ENCODE peak calls at places on chromosomes 4 and X, in ten cellular contexts. M, E, Z, R, N, P, Q, L, O and I are unnamed samples. For H3K4me1, the result is how much of the 10 kb centered on the place peaks cover.

GRCh38 chr4:101027721-101028120 is 319.6 kb downstream of the PPP3CA start:
- DNase-seq in M (no peak), E (no peak), Z (no peak), R (no peak), N (no peak), P (no peak), Q (no peak), L (no peak), O (no peak), I (no peak)

GRCh38 chrX:17376381-17377046 is 1.5 kb downstream of the NHS start:
- DNase-seq in M (peak), E (peak), Z (no peak), R (no peak), N (no peak), P (no peak), Q (no peak), L (no peak), O (peak), I (no peak)

GRCh38 chrX:2471641-2472040 is 29.1 kb downstream of the DHRSX start:
- DNase-seq in M (no peak), E (no peak), Z (no peak), R (no peak), N (no peak), P (no peak), Q (no peak), L (no peak), O (no peak), I (no peak)

GRCh38 chrX:97027384-97027922 is 143.7 kb downstream of the RPA4 start:
- DNase-seq in M (no peak), E (no peak), Z (no peak), R (no peak), N (no peak), P (peak), Q (no peak), L (no peak), O (no peak), I (no peak)

GRCh38 chrX:118627084-118627758 is 100.2 kb upstream of the IL13RA1 start:
- DNase-seq in M (no peak), E (peak), Z (no peak), R (no peak), N (no peak), P (no peak), Q (peak), L (no peak), O (no peak), I (no peak)

GRCh38 chr4:176137626-176138025 is 57.8 kb downstream of the SPATA4 start:
- DNase-seq in M (no peak), E (no peak), Z (no peak), R (no peak), N (no peak), P (peak), Q (no peak), L (no peak), O (no peak), I (no peak)

GRCh38 chr4:148749403-148749802 is 307.2 kb upstream of the NR3C2 start:
- DNase-seq in M (no peak), E (no peak), Z (no peak), R (no peak), N (no peak), P (no peak), Q (no peak), L (no peak), O (no peak), I (no peak)

GRCh38 chr4:140343303-140343702 is 30.1 kb upstream of the SCOC start:
- DNase-seq in M (no peak), E (peak), Z (no peak), R (no peak), N (peak), P (no peak), Q (peak), L (peak), O (peak), I (peak)

GRCh38 chr4:136687118-136687517 is 845.2 kb downstream of the PCDH18 start:
- DNase-seq in M (no peak), E (no peak), Z (no peak), R (no peak), N (no peak), P (no peak), Q (no peak), L (no peak), O (no peak), I (no peak)

GRCh38 chr4:123481034-123481433 is 84.4 kb downstream of the SPRY1 start:
- DNase-seq in M (no peak), E (no peak), Z (no peak), R (no peak), N (no peak), P (peak), Q (no peak), L (no peak), O (no peak), I (no peak)

GRCh38 chr4:64738240-64738639 is 329.0 kb upstream of the TECRL start:
- DNase-seq in M (no peak), E (no peak), Z (no peak), R (no peak), N (no peak), P (no peak), Q (no peak), L (no peak), O (no peak), I (no peak)

GRCh38 chr4:14965071-14965470 is 37.2 kb upstream of the CPEB2 start:
- DNase-seq in M (no peak), E (no peak), Z (no peak), R (no peak), N (no peak), P (no peak), Q (no peak), L (no peak), O (no peak), I (no peak)

GRCh38 chr4:139903845-139904244 is 238.2 kb downstream of the MGST2 start:
- DNase-seq in M (no peak), E (no peak), Z (no peak), R (no peak), N (no peak), P (peak), Q (no peak), L (no peak), O (no peak), I (no peak)

GRCh38 chr4:142817442-142817841 is 28.7 kb downstream of the INPP4B start:
- DNase-seq in M (no peak), E (no peak), Z (no peak), R (no peak), N (no peak), P (peak), Q (no peak), L (peak), O (no peak), I (no peak)

GRCh38 chr4:19776021-19776459 is 475.7 kb upstream of the SLIT2 start:
- DNase-seq in M (no peak), E (peak), Z (no peak), R (no peak), N (no peak), P (peak), Q (peak), L (peak), O (no peak), I (no peak)

GRCh38 chr4:150098214-150098613 is 20.0 kb downstream of the DCLK2 start:
- DNase-seq in M (no peak), E (no peak), Z (no peak), R (no peak), N (no peak), P (peak), Q (peak), L (no peak), O (no peak), I (no peak)

GRCh38 chrX:107687445-107687844 is 59.1 kb downstream of the PRPS1 start:
- DNase-seq in M (no peak), E (no peak), Z (no peak), R (no peak), N (no peak), P (no peak), Q (no peak), L (no peak), O (no peak), I (no peak)

GRCh38 chr4:141977433-141977832 is 341.1 kb downstream of the IL15 start:
- DNase-seq in M (no peak), E (no peak), Z (no peak), R (no peak), N (no peak), P (no peak), Q (no peak), L (no peak), O (no peak), I (no peak)

GRCh38 chr4:168621806-168622589 is 125.1 kb downstream of the PALLD start:
- DNase-seq in M (no peak), E (no peak), Z (no peak), R (no peak), N (no peak), P (peak), Q (no peak), L (no peak), O (no peak), I (no peak)

GRCh38 chrX:81338924-81339323 is 137.0 kb downstream of the SH3BGRL start:
- DNase-seq in M (no peak), E (no peak), Z (no peak), R (no peak), N (no peak), P (no peak), Q (no peak), L (no peak), O (no peak), I (no peak)

GRCh38 chr4:55303818-55304217 is 42.2 kb upstream of the SRD5A3 start:
- DNase-seq in M (no peak), E (no peak), Z (no peak), R (no peak), N (no peak), P (peak), Q (peak), L (peak), O (no peak), I (no peak)

GRCh38 chr4:8315343-8316250 is 46.0 kb downstream of the HTRA3 start:
- DNase-seq in M (peak), E (peak), Z (no peak), R (peak), N (peak), P (peak), Q (peak), L (peak), O (peak), I (peak)

GRCh38 chr4:6333301-6334202 is 63.9 kb downstream of the WFS1 start:
- DNase-seq in M (peak), E (no peak), Z (no peak), R (no peak), N (no peak), P (no peak), Q (no peak), L (no peak), O (no peak), I (no peak)

DNA sequence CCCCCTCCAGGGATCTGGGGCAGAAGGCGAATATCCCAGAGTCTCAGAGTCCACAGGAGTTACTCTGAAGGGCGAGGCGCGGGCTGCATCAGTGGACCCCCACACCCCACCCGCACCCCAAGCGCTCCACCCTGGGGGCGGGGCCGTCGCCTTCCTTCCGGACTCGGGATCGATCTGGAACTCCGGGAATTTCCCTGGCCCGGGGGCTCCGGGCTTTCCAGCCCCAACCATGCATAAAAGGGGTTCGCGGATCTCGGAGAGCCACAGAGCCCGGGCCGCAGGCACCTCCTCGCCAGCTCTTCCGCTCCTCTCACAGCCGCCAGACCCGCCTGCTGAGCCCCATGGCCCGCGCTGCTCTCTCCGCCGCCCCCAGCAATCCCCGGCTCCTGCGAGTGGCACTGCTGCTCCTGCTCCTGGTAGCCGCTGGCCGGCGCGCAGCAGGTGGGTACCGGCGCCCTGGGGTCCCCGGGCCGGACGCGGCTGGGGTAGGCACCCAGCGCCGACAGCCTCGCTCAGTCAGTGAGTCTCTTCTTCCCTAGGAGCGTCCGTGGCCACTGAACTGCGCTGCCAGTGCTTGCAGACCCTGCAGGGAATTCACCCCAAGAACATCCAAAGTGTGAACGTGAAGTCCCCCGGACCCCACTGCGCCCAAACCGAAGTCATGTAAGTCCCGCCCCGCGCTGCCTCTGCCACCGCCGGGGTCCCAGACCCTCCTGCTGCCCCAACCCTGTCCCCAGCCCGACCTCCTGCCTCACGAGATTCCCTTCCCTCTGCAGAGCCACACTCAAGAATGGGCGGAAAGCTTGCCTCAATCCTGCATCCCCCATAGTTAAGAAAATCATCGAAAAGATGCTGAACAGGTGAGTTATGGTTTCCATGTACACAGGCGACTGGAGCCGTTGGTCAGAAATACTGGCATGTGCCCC is at the start of gene CXCL1:
- DNase-seq in M (peak), E (peak), Z (no peak), R (peak), N (peak), P (no peak), Q (peak), L (no peak), O (peak), I (no peak)
- H3K4me3 ChIP-seq in M (peak), E (peak), Z (no peak), R (peak), N (peak), P (peak), Q (peak), L (peak), O (peak), I (peak)

DNA sequence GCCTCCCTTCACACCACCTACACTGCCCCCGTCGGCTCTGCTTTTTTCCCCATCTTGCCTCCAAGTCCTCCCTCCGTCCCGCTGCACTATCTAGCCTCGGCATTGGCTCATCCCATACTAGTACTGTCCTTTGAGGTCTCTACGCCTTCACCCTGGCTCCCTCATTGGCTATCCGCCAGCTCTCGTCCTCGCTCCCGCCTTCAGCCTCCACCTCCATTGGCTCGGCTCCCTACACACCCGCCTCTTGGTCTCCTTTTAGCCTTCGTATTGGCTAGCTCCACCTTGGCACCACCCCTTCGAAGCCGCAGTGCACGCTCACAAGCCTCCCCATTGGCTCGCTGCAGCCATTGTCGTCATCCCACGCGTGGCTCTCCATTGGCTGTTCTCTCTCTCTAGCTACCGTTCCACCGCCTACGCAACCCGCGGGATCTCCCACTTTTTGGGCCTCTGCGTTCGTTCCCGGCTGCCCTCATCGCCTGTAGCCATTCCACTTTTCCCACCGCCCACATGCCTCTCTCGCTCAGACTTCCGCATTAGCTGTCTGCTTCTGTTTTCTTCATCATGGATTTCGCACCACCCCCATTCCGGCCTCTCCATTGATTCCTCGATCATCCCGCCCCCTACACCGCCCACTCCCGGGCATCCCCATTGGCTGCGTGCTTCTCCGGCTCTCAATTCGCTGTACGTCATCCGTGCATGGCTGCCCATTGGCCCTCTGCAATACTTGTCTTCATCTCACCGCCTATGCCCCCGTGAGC is 404 bp upstream of the PPP1R3F start:
- DNase-seq in M (peak), E (peak), Z (peak), R (peak), N (peak), P (peak), Q (peak), L (peak), O (peak), I (peak)
- TF ChIP-seq POLR2A in M (no peak), E (peak), Z (peak), R (peak), N (no peak), P (peak), Q (peak), L (no peak), O (peak), I (no peak)

DNA sequence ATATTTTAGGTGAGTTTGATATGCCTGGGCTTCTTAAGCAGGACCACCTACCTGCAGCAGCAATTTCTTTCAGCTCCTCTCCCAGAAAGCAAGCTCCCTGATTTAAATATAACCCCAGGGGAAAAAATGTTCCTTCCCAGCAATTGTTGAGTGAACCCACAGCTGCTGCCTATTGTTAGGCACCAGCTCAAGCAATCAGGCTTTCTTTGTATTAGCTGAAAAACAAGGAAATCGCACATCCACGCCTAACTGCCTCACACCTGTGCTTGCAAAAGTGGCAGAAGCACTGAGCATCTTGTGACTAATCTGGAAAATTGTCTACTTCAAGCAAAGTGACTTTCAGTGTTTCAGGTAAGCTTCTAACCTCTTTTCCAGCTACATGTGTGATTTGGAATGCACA is 432.2 kb downstream of the SMARCA1 start:
- DNase-seq in M (no peak), E (no peak), Z (no peak), R (no peak), N (no peak), P (no peak), Q (no peak), L (no peak), O (no peak), I (no peak)
- H3K4me1 ChIP-seq in M (under half), E (under half), Z (under half), R (under half), N (under half), P (under half), Q (under half), L (under half), O (under half), I (under half)

DNA sequence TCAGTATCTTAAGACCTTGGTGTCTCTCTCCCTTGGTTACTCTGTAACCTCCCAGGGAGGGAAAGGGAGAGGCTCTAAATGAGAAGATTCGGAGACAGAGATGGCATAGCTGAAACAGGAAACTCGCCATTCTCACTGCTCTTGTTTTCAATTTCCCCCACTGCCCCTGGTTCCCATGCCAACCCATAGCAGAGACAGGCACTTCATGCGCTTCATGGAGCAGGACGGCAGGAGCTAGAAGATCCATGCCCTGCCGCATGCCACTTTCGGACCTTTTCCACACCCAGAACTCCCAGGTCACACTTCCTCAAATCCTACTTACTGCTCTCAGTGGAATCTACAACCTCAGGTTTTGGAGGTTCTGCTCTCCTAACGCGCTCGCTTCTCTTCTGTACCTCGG is 3.1 kb downstream of the ZMYM3 start:
- DNase-seq in M (no peak), E (no peak), Z (no peak), R (no peak), N (no peak), P (no peak), Q (no peak), L (no peak), O (no peak), I (no peak)
- H3K4me3 ChIP-seq in M (no peak), E (no peak), Z (no peak), R (no peak), N (no peak), P (no peak), Q (no peak), L (no peak), O (no peak), I (no peak)

GRCh38 chrX:150693782-150694574 is 782 bp downstream of the MTMR1 start:
- DNase-seq in M (peak), E (peak), Z (no peak), R (peak), N (peak), P (peak), Q (peak), L (peak), O (peak), I (peak)
- TF ChIP-seq POLR2A in M (no peak), E (no peak), Z (no peak), R (no peak), N (no peak), P (peak), Q (no peak), L (no peak), O (no peak), I (no peak)

DNA sequence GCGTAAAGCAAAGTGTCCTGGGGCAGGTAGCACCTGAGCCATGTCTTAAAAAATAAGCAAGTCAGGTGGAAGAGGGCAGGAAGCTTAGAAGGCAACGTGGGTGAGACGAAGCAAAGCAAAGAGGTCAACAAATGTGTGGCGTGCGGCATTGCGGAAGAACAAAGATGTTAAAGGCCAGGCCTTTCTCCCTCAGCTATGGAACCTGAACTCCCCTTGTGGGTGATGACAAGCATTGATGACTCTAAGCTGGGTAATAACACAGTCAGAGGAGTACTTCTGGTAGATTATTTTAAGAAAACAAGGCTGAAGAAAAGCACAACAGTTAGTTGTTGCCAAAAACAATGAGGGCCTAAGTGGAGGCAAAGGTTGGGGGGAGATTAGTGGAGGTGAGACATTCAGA is 29.0 kb upstream of the SORBS2 start:
- DNase-seq in M (no peak), E (no peak), Z (no peak), R (no peak), N (no peak), P (no peak), Q (no peak), L (no peak), O (no peak), I (no peak)
- H3K4me1 ChIP-seq in M (under half), E (under half), Z (under half), R (under half), N (under half), P (under half), Q (under half), L (under half), O (under half), I (under half)

GRCh38 chr4:107630185-107630705 is 89.8 kb downstream of the PAPSS1 start:
- DNase-seq in M (no peak), E (no peak), Z (no peak), R (no peak), N (no peak), P (no peak), Q (no peak), L (no peak), O (no peak), I (no peak)
- H3K4me3 ChIP-seq in M (no peak), E (no peak), Z (no peak), R (no peak), N (no peak), P (no peak), Q (no peak), L (no peak), O (no peak), I (no peak)